ENCODE peak calls at places on chromosomes 2 and 18, in seven cellular contexts. U is NCI-H226; T is COLO829; B is activated naive CD4-positive, alpha-beta T cell treated with Interleukin-2 at 50 U/mL for 16 hours; W is activated CD4-positive, CD25-positive, alpha-beta regulatory T cell; F is thoracic aorta; M is stimulated activated CD4-positive, alpha-beta T cell treated with anti-CD3 and anti-CD28 coated beads, Interleukin-4, amount 100 ng/mL, for 24 hours. G is an unnamed sample.

GRCh38 chr18:57784034-57784815 is 18.9 kb downstream of the ATP8B1 start:
- DNase-seq in M (no peak), B (no peak), F (no peak), T (no peak), U (peak; percentile 77), W (no peak), G (no peak)

GRCh38 chr2:112915300-112916144 is 4.6 kb downstream of the IL37 start:
- DNase-seq in F (no peak), W (no peak), T (no peak), M (peak; percentile 9), U (no peak), B (no peak), G (peak; percentile 47)

GRCh38 chr2:143183804-143184463 is 54.7 kb downstream of the ARHGAP15 start:
- DNase-seq in U (no peak), M (no peak), F (no peak), T (no peak), B (no peak), W (no peak), G (peak; percentile 30)

GRCh38 chr2:47050021-47050760 is 104.9 kb downstream of the STPG4 start:
- DNase-seq in F (no peak), W (no peak), B (no peak), T (no peak), M (no peak), U (no peak), G (no peak)

GRCh38 chr2:62705007-62705829 is at the start of gene EHBP1:
- DNase-seq in B (peak; percentile 98), U (peak; percentile 98), F (peak; percentile 94), M (peak; percentile 98), T (peak; percentile 96), W (peak; percentile 97), G (peak; percentile 98)

GRCh38 chr2:172305066-172305465 is 122.3 kb upstream of the ITGA6 start:
- DNase-seq in W (no peak), F (no peak), T (no peak), U (no peak), B (no peak), M (no peak), G (no peak)

GRCh38 chr2:200469708-200470600 is 39.9 kb downstream of the KCTD18 start:
- DNase-seq in M (no peak), T (peak; percentile 21), B (no peak), W (no peak), F (no peak), U (no peak), G (no peak)

GRCh38 chr18:27750014-27750413 is 426.9 kb downstream of the CDH2 start:
- DNase-seq in B (no peak), T (peak; percentile 21), W (no peak), M (no peak), U (peak; percentile 91), F (no peak), G (no peak)

GRCh38 chr2:138711812-138712211 is 68.4 kb downstream of the NXPH2 start:
- DNase-seq in W (no peak), F (no peak), B (no peak), U (no peak), M (no peak), T (no peak), G (no peak)

GRCh38 chr2:37244017-37244416 is 12.6 kb downstream of the NDUFAF7 start:
- DNase-seq in B (no peak), W (no peak), T (no peak), U (no peak), M (no peak), F (no peak), G (no peak)

GRCh38 chr2:113135354-113135753 is 8.0 kb downstream of the IL1RN start:
- DNase-seq in F (no peak), B (no peak), T (no peak), M (no peak), U (no peak), W (no peak), G (no peak)

GRCh38 chr2:11829324-11829946 is 83.0 kb downstream of the LPIN1 start:
- DNase-seq in F (peak; percentile 25), W (peak; percentile 25), U (no peak), B (peak; percentile 66), T (peak; percentile 65), M (peak; percentile 64), G (peak; percentile 72)

GRCh38 chr18:3524706-3525105 is 74.7 kb downstream of the TGIF1 start:
- DNase-seq in M (no peak), T (peak; percentile 64), B (no peak), W (no peak), U (no peak), F (no peak), G (no peak)

GRCh38 chr2:12857891-12858290 is 141.2 kb downstream of the TRIB2 start:
- DNase-seq in B (no peak), W (no peak), U (no peak), M (no peak), F (no peak), T (no peak), G (no peak)

G was measured in activated CD4-positive, alpha-beta memory T cell treated with anti-CD3 and anti-CD28 coated beads for 36 hours.